ENCODE peak calls at places on chromosomes 7 and 10, in ten cellular contexts. J, Z, D, H, K, X, N, P, A and Q are unnamed samples.

GRCh38 chr7:88310950-88311674 is 4.4 kb upstream of the STEAP4 start:
- DNase-seq in J (no peak), Z (no peak), D (no peak), H (no peak), K (no peak), X (no peak), N (no peak), P (no peak), A (no peak), Q (no peak)

GRCh38 chr7:90648107-90648506 is 52.0 kb downstream of the CDK14 start:
- DNase-seq in J (no peak), Z (no peak), D (no peak), H (no peak), K (no peak), X (no peak), N (no peak), P (no peak), A (no peak), Q (no peak)

GRCh38 chr7:74380720-74381119 is 73.0 kb upstream of the GTF2IRD1 start:
- DNase-seq in J (no peak), Z (no peak), D (no peak), H (no peak), K (no peak), X (no peak), N (no peak), P (no peak), A (no peak), Q (no peak)

GRCh38 chr7:116552616-116553015 is 27.8 kb downstream of the CAV1 start:
- DNase-seq in J (no peak), Z (no peak), D (no peak), H (no peak), K (no peak), X (no peak), N (no peak), P (no peak), A (peak), Q (peak)

GRCh38 chr10:118042336-118042735 is 4.4 kb downstream of the RAB11FIP2 start:
- DNase-seq in J (no peak), Z (no peak), D (no peak), H (no peak), K (no peak), X (no peak), N (no peak), P (no peak), A (peak), Q (no peak)

GRCh38 chr7:106538638-106539037 is 122.3 kb downstream of the CCDC71L start:
- DNase-seq in J (no peak), Z (no peak), D (no peak), H (no peak), K (no peak), X (no peak), N (no peak), P (no peak), A (no peak), Q (no peak)

GRCh38 chr7:69250958-69251357 is 347.3 kb upstream of the AUTS2 start:
- DNase-seq in J (no peak), Z (no peak), D (no peak), H (no peak), K (no peak), X (no peak), N (no peak), P (no peak), A (no peak), Q (no peak)

GRCh38 chr10:35821339-35821911 is 179.3 kb upstream of the FZD8 start:
- DNase-seq in J (no peak), Z (no peak), D (no peak), H (no peak), K (no peak), X (no peak), N (no peak), P (no peak), A (no peak), Q (no peak)

GRCh38 chr10:72611783-72612182 is 14.1 kb downstream of the MICU1 start:
- DNase-seq in J (no peak), Z (no peak), D (no peak), H (no peak), K (no peak), X (no peak), N (no peak), P (no peak), A (no peak), Q (no peak)

GRCh38 chr10:87850742-87851205 is 12.6 kb downstream of the KLLN start:
- DNase-seq in J (peak), Z (peak), D (peak), H (peak), K (peak), X (peak), N (peak), P (peak), A (peak), Q (peak)

GRCh38 chr7:66542049-66542448 is 86.6 kb upstream of the KCTD7 start:
- DNase-seq in J (no peak), Z (no peak), D (no peak), H (no peak), K (no peak), X (no peak), N (no peak), P (no peak), A (no peak), Q (no peak)

GRCh38 chr7:30269398-30269964 is 14.9 kb upstream of the ZNRF2 start:
- DNase-seq in J (no peak), Z (no peak), D (no peak), H (no peak), K (no peak), X (no peak), N (no peak), P (no peak), A (no peak), Q (no peak)

GRCh38 chr10:69567920-69568319 is 5.3 kb downstream of the NEUROG3 start:
- DNase-seq in J (peak), Z (peak), D (peak), H (no peak), K (peak), X (no peak), N (no peak), P (no peak), A (peak), Q (peak)

GRCh38 chr10:65670087-65670486 is 1255.7 kb upstream of the LRRTM3 start:
- DNase-seq in J (no peak), Z (no peak), D (no peak), H (no peak), K (no peak), X (no peak), N (no peak), P (no peak), A (peak), Q (no peak)

GRCh38 chr7:151877911-151878835 is 1.3 kb upstream of the PRKAG2 start:
- DNase-seq in J (no peak), Z (peak), D (no peak), H (no peak), K (no peak), X (no peak), N (no peak), P (no peak), A (no peak), Q (no peak)

GRCh38 chr10:106555599-106555998 is 608.9 kb downstream of the SORCS1 start:
- DNase-seq in J (no peak), Z (peak), D (no peak), H (no peak), K (no peak), X (no peak), N (no peak), P (no peak), A (no peak), Q (no peak)

GRCh38 chr10:44571701-44572100 is 186.8 kb upstream of the CXCL12 start:
- DNase-seq in J (no peak), Z (no peak), D (no peak), H (no peak), K (no peak), X (no peak), N (no peak), P (no peak), A (no peak), Q (no peak)

GRCh38 chr10:101044117-101044516 is 13.1 kb downstream of the SFXN3 start:
- DNase-seq in J (no peak), Z (no peak), D (no peak), H (no peak), K (no peak), X (no peak), N (no peak), P (no peak), A (no peak), Q (no peak)

GRCh38 chr7:47407136-47407535 is 174.8 kb downstream of the TNS3 start:
- DNase-seq in J (no peak), Z (no peak), D (no peak), H (no peak), K (no peak), X (no peak), N (no peak), P (peak), A (no peak), Q (no peak)
- H3K27ac ChIP-seq in J (no peak), Z (no peak), D (no peak), H (no peak), K (no peak), X (no peak), N (no peak), P (peak), A (no peak), Q (peak)

DNA sequence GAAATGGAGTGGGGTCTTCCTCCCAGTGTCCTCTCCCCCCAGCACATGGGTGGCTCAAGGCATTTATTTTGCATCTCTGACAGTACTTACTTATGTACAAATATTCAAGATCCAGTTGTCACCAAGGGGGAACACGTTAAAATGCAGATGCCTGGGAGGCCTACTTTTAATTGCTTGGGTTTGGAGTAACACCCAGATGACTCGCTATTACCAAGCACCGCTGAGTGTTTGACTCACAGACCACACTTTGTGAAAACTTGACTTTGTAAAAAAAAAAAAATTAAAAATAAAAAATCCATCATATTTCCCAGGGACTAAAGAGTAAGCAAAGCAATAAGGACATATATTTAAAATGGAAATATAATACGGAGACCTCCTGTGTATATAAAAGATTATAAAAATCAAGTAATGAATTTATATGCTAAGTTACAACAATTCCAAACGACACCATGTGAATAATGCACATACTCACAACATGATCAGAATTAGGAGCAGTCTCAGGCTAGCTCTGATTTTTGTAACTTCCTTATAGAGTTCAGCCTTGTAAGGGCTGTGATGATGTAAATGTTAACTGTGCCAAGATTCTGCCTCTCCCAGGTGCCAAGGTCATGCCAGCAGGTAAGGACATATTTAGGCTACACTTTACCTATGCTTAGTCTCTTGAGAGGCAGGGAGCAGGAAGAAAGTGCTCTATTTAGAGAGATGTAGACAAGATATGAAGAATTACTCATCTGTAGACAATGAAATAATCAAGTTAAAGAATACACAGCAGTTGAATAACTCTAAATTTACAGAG is 53.4 kb upstream of the AGR3 start:
- DNase-seq in J (no peak), Z (no peak), D (no peak), H (no peak), K (no peak), X (no peak), N (no peak), P (no peak), A (peak), Q (no peak)
- H3K27ac ChIP-seq in J (no peak), Z (no peak), D (no peak), H (no peak), K (no peak), X (no peak), N (no peak), P (no peak), A (no peak), Q (no peak)

DNA sequence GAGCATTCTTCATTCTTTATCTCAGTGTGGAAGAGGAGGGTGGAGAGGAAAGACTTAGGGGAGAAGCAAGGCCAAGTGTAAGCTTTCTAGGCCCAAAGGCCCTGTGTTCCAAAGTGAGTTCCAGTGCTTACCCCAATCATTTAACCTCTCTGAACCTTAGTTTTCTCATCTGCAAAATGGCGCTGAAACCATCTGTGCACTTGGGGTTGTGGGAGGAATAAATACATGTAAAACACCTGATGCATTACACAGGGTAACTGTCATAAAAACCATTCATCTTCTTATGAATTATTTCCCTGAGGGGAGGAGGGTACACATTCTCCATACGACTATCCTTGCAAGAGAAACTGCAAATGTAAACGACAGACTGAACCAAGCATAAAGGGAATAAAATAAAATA is 19.0 kb downstream of the PIK3AP1 start:
- DNase-seq in J (no peak), Z (no peak), D (no peak), H (no peak), K (no peak), X (peak), N (no peak), P (no peak), A (no peak), Q (no peak)
- H3K27ac ChIP-seq in J (no peak), Z (no peak), D (no peak), H (no peak), K (no peak), X (peak), N (no peak), P (no peak), A (no peak), Q (no peak)

GRCh38 chr7:22125436-22125835 is 179.7 kb upstream of the CDCA7L start:
- DNase-seq in J (no peak), Z (no peak), D (no peak), H (no peak), K (no peak), X (no peak), N (no peak), P (no peak), A (no peak), Q (no peak)

GRCh38 chr7:22129166-22129565 is 183.5 kb upstream of the CDCA7L start:
- DNase-seq in J (no peak), Z (no peak), D (no peak), H (no peak), K (no peak), X (no peak), N (no peak), P (no peak), A (no peak), Q (no peak)

GRCh38 chr7:22127835-22128527 is 182.3 kb upstream of the CDCA7L start:
- DNase-seq in J (no peak), Z (no peak), D (no peak), H (no peak), K (no peak), X (no peak), N (no peak), P (no peak), A (no peak), Q (no peak)

GRCh38 chr7:22128528-22128920 is 182.8 kb upstream of the CDCA7L start:
- DNase-seq in J (no peak), Z (no peak), D (no peak), H (no peak), K (no peak), X (no peak), N (no peak), P (no peak), A (no peak), Q (no peak)

DNA sequence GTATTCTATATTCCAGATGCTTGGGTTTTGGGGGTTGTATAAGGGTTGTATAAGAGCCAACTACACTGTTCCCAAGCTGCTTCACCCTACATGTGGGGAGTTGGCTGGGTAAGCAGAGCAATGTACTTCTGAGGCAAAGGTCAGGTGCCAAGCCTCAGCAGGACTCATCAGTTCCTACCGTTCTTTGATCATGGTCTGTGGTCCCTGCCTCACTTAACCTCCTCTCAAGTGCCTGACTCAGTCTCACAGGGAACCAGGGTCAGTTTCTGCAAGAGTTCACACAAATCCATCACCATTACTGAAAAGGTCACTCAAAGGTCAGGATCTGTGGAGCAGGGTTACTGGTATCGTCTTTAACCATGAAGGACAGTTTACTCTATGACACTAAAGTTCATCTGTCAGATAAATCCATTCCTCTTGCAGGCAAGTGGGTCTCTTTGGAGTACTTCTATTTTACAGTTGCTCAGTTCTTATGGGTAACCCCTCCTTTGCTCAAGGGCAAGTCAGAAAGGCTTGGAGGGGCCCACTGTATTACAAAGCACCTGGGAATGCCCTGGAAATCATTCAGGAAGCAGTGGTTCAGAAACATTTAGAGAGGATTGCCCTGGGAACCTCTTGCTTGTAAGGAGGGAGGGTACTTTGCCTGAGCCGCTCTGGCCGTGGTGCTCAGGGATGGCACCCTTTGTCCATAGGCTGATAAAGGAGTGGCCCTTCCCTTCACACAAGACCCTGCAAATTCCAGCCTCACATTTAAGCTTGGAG is 184.3 kb upstream of the CDCA7L start:
- DNase-seq in J (no peak), Z (no peak), D (no peak), H (no peak), K (no peak), X (no peak), N (no peak), P (no peak), A (no peak), Q (no peak)
- H3K27ac ChIP-seq in J (no peak), Z (no peak), D (no peak), H (no peak), K (no peak), X (no peak), N (no peak), P (no peak), A (no peak), Q (no peak)

GRCh38 chr7:45159296-45159695 is 1.7 kb downstream of the RAMP3 start:
- DNase-seq in J (peak), Z (no peak), D (no peak), H (no peak), K (no peak), X (no peak), N (no peak), P (peak), A (no peak), Q (no peak)

GRCh38 chr7:45161138-45161537 is 3.5 kb downstream of the RAMP3 start:
- DNase-seq in J (peak), Z (no peak), D (no peak), H (no peak), K (no peak), X (no peak), N (no peak), P (peak), A (no peak), Q (no peak)

GRCh38 chr7:45161842-45162241 is 4.3 kb downstream of the RAMP3 start:
- DNase-seq in J (peak), Z (no peak), D (no peak), H (no peak), K (no peak), X (no peak), N (no peak), P (peak), A (no peak), Q (no peak)

GRCh38 chr7:45162311-45162845 is 4.8 kb downstream of the RAMP3 start:
- DNase-seq in J (peak), Z (no peak), D (no peak), H (no peak), K (no peak), X (no peak), N (no peak), P (peak), A (no peak), Q (no peak)

GRCh38 chr7:45160374-45160773 is 2.8 kb downstream of the RAMP3 start:
- DNase-seq in J (peak), Z (no peak), D (no peak), H (no peak), K (no peak), X (no peak), N (no peak), P (peak), A (no peak), Q (no peak)
- H3K27ac ChIP-seq in J (peak), Z (no peak), D (no peak), H (no peak), K (no peak), X (no peak), N (no peak), P (no peak), A (no peak), Q (no peak)

DNA sequence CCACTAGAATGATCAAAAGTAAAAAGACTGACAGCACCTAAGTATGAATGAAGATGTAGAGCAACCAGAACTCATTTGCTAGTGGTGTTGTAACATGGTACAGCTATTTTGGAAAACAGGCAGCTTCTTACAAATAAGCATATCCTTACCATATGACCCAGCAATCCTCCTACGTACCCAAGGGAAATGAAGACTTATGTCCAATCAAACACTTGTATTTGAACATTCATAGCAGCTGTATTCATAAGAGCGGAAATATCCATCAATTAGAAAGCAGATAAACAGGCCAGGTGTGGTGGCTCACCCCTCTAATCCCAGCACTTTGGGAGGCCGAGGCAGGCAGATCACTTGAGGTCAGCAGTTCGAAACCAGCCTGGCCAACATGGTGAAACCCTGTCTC is 53.0 kb downstream of the KLRG2 start:
- DNase-seq in J (no peak), Z (no peak), D (no peak), H (no peak), K (no peak), X (no peak), N (no peak), P (no peak), A (no peak), Q (no peak)
- H3K27ac ChIP-seq in J (no peak), Z (no peak), D (no peak), H (no peak), K (peak), X (no peak), N (no peak), P (no peak), A (no peak), Q (peak)